ENCODE peak calls at places on chromosomes 11 and 22, in ten cellular contexts. Y is mesothelial cell of epicardium; E is prostate gland; S is cardiac fibroblast; I is stimulated activated CD8-positive, alpha-beta memory T cell treated with anti-CD3 and anti-CD28 coated beads, Interleukin-7, amount 100 ng/mL, for 24 hours; P is EL; F is HS-27A; A is pancreas; T is GM12865; C is HFFc6. O is an unnamed sample.

GRCh38 chr22:45224331-45224730 is 16.4 kb downstream of the KIAA0930 start:
- DNase-seq in Y (no peak), E (no peak), S (no peak), I (no peak), P (no peak), F (no peak), A (peak), T (no peak), C (no peak), O (no peak)

GRCh38 chr22:39242809-39243442 is 1.9 kb downstream of the PDGFB start:
- DNase-seq in Y (peak), E (peak), S (peak), I (no peak), P (no peak), F (no peak), A (peak), T (no peak), C (no peak), O (no peak)

GRCh38 chr11:12674936-12675696 is 895 bp downstream of the TEAD1 start:
- DNase-seq in Y (no peak), E (no peak), S (peak), I (no peak), P (peak), F (no peak), A (peak), T (no peak), C (no peak), O (no peak)

GRCh38 chr11:10392680-10393079 is 62.4 kb upstream of the AMPD3 start:
- DNase-seq in Y (no peak), E (no peak), S (no peak), I (no peak), P (peak), F (no peak), A (no peak), T (no peak), C (peak), O (no peak)

GRCh38 chr11:23865341-23865975 is 631.4 kb upstream of the LUZP2 start:
- DNase-seq in Y (no peak), E (no peak), S (no peak), I (no peak), P (peak), F (no peak), A (no peak), T (no peak), C (peak), O (no peak)

GRCh38 chr11:67490727-67491065 is 7.9 kb downstream of the AIP start:
- DNase-seq in Y (no peak), E (no peak), S (no peak), I (no peak), P (no peak), F (no peak), A (peak), T (no peak), C (no peak), O (no peak)

GRCh38 chr22:19990609-19991394 is 25.8 kb downstream of the ARVCF start:
- DNase-seq in Y (no peak), E (no peak), S (no peak), I (no peak), P (no peak), F (no peak), A (peak), T (no peak), C (no peak), O (no peak)

GRCh38 chr11:18046116-18046777 is at the start of gene TPH1:
- DNase-seq in Y (peak), E (peak), S (peak), I (no peak), P (peak), F (no peak), A (peak), T (no peak), C (peak), O (peak)

GRCh38 chr11:17004486-17005148 is 9.6 kb downstream of the PLEKHA7 start:
- DNase-seq in Y (no peak), E (no peak), S (no peak), I (no peak), P (no peak), F (no peak), A (no peak), T (no peak), C (no peak), O (no peak)

GRCh38 chr22:30204742-30205111 is 41.8 kb downstream of the LIF start:
- DNase-seq in Y (no peak), E (peak), S (peak), I (no peak), P (peak), F (no peak), A (no peak), T (no peak), C (peak), O (no peak)

GRCh38 chr11:66335531-66336233 is 552 bp downstream of the RIN1 start:
- DNase-seq in Y (no peak), E (no peak), S (peak), I (no peak), P (peak), F (no peak), A (peak), T (no peak), C (peak), O (no peak)

O was measured in H1.